ENCODE peak calls at places on chromosomes 1 and 21, in seven cellular contexts. C is anterior cingulate cortex; J is stimulated activated CD4-positive, alpha-beta T cell treated with anti-CD3 and anti-CD28 coated beads, Interleukin-2, amount 100 ng/mL, for 24 hours; X is fibroblast of gingiva; M is H9; F is colonic mucosa; T is activated CD4-positive, alpha-beta T cell treated with anti-CD3 and anti-CD28 coated beads, Interleukin-2, amount 50 U/mL, for 48 hours. K is an unnamed sample.

GRCh38 chr1:221032616-221033342 is 153.5 kb downstream of the HLX start:
- DNase-seq in C (no peak), J (no peak), X (no peak), M (no peak), F (no peak), T (no peak), K (no peak)

GRCh38 chr1:11448375-11449085 is 30.4 kb upstream of the DISP3 start:
- DNase-seq in C (no peak), J (no peak), X (no peak), M (no peak), F (no peak), T (no peak), K (no peak)

GRCh38 chr1:20731057-20731991 is 1.2 kb downstream of the SH2D5 start:
- DNase-seq in C (no peak), J (peak), X (no peak), M (no peak), F (no peak), T (no peak), K (no peak)

GRCh38 chr1:212915245-212916091 is 34.9 kb upstream of the VASH2 start:
- DNase-seq in C (peak), J (no peak), X (peak), M (peak), F (no peak), T (no peak), K (peak)

GRCh38 chr1:100626397-100626796 is 88.5 kb downstream of the GPR88 start:
- DNase-seq in C (no peak), J (no peak), X (no peak), M (no peak), F (no peak), T (no peak), K (no peak)

GRCh38 chr1:231431665-231432415 is 9.8 kb upstream of the EGLN1 start:
- DNase-seq in C (no peak), J (no peak), X (no peak), M (no peak), F (no peak), T (no peak), K (no peak)

GRCh38 chr1:65344171-65344570 is 34.8 kb downstream of the DNAJC6 start:
- DNase-seq in C (no peak), J (no peak), X (peak), M (no peak), F (no peak), T (no peak), K (no peak)

GRCh38 chr1:114199017-114199594 is 45.4 kb upstream of the SYT6 start:
- DNase-seq in C (no peak), J (no peak), X (no peak), M (no peak), F (no peak), T (no peak), K (no peak)

GRCh38 chr21:27571706-27572105 is 604.8 kb upstream of the ADAMTS5 start:
- DNase-seq in C (no peak), J (no peak), X (peak), M (no peak), F (no peak), T (no peak), K (no peak)

GRCh38 chr1:8562881-8563865 is 245.3 kb downstream of the SLC45A1 start:
- DNase-seq in C (no peak), J (no peak), X (peak), M (no peak), F (no peak), T (no peak), K (no peak)

GRCh38 chr1:24990796-24991195 is 60.7 kb upstream of the RUNX3 start:
- DNase-seq in C (no peak), J (no peak), X (no peak), M (no peak), F (no peak), T (no peak), K (no peak)

GRCh38 chr1:180217021-180217420 is 13.0 kb upstream of the LHX4 start:
- DNase-seq in C (no peak), J (no peak), X (no peak), M (no peak), F (no peak), T (no peak), K (no peak)

GRCh38 chr1:232435746-232436145 is 194.2 kb downstream of the SIPA1L2 start:
- DNase-seq in C (no peak), J (no peak), X (peak), M (no peak), F (no peak), T (no peak), K (peak)

GRCh38 chr1:6052543-6053205 is 7.0 kb downstream of the KCNAB2 start:
- DNase-seq in C (peak), J (peak), X (peak), M (peak), F (peak), T (peak), K (peak)

GRCh38 chr1:15141933-15142647 is 11.5 kb upstream of the TMEM51 start:
- DNase-seq in C (no peak), J (no peak), X (no peak), M (no peak), F (no peak), T (no peak), K (no peak)

GRCh38 chr1:2991753-2992495 is 29.3 kb upstream of the ACTRT2 start:
- DNase-seq in C (no peak), J (no peak), X (no peak), M (no peak), F (no peak), T (no peak), K (no peak)

GRCh38 chr1:43835141-43836021 is 98.2 kb upstream of the ARTN start:
- DNase-seq in C (no peak), J (no peak), X (peak), M (peak), F (no peak), T (no peak), K (no peak)

K was measured in Ammon's horn.